ENCODE peak calls at places on chromosome 13, in eight cellular contexts. One of them, this sample, is unnamed. For H3K4me1, the result is how much of the 10 kb centered on the place peaks cover.

GRCh38 chr13:35478384-35479222 is 2.1 kb upstream of the MAB21L1 start:
- DNase-seq in lower lobe of right lung: no peak
- DNase-seq in A549: no peak
- DNase-seq in body of pancreas: no peak
- DNase-seq in ovary: peak
- DNase-seq in pancreas: no peak
- DNase-seq in testis: no peak
- DNase-seq in IMR-90: no peak
- DNase-seq in this sample: no peak

GRCh38 chr13:50208826-50209335 is 193.6 kb downstream of the KCNRG start:
- DNase-seq in lower lobe of right lung: peak
- DNase-seq in A549: peak
- DNase-seq in body of pancreas: peak
- DNase-seq in ovary: no peak
- DNase-seq in pancreas: no peak
- DNase-seq in testis: peak
- DNase-seq in IMR-90: peak
- DNase-seq in this sample: peak

GRCh38 chr13:87274209-87274819 is 396.9 kb upstream of the SLITRK5 start:
- DNase-seq in lower lobe of right lung: no peak
- DNase-seq in A549: no peak
- DNase-seq in body of pancreas: peak
- DNase-seq in ovary: no peak
- DNase-seq in pancreas: no peak
- DNase-seq in testis: peak
- DNase-seq in IMR-90: peak
- DNase-seq in this sample: no peak

GRCh38 chr13:24039621-24040475 is 120.7 kb upstream of the SPATA13 start:
- DNase-seq in lower lobe of right lung: no peak
- DNase-seq in A549: no peak
- DNase-seq in body of pancreas: no peak
- DNase-seq in ovary: no peak
- DNase-seq in pancreas: no peak
- DNase-seq in testis: no peak
- DNase-seq in IMR-90: no peak
- DNase-seq in this sample: no peak

GRCh38 chr13:77372275-77372674 is 45.4 kb upstream of the MYCBP2 start:
- DNase-seq in lower lobe of right lung: no peak
- DNase-seq in A549: no peak
- DNase-seq in body of pancreas: no peak
- DNase-seq in ovary: no peak
- DNase-seq in pancreas: no peak
- DNase-seq in testis: no peak
- DNase-seq in IMR-90: no peak
- DNase-seq in this sample: no peak

GRCh38 chr13:66375756-66376155 is 854.4 kb downstream of the PCDH9 start:
- DNase-seq in lower lobe of right lung: no peak
- DNase-seq in A549: no peak
- DNase-seq in body of pancreas: no peak
- DNase-seq in ovary: no peak
- DNase-seq in pancreas: no peak
- DNase-seq in testis: no peak
- DNase-seq in IMR-90: peak
- DNase-seq in this sample: no peak

GRCh38 chr13:78129850-78130249 is 211.2 kb upstream of the EDNRB start:
- DNase-seq in lower lobe of right lung: no peak
- DNase-seq in A549: no peak
- DNase-seq in body of pancreas: no peak
- DNase-seq in ovary: no peak
- DNase-seq in pancreas: no peak
- DNase-seq in testis: no peak
- DNase-seq in IMR-90: no peak
- DNase-seq in this sample: no peak

GRCh38 chr13:108919036-108919907 is 289.9 kb downstream of the MYO16 start:
- DNase-seq in lower lobe of right lung: no peak
- DNase-seq in A549: peak
- DNase-seq in body of pancreas: peak
- DNase-seq in ovary: no peak
- DNase-seq in pancreas: no peak
- DNase-seq in testis: no peak
- DNase-seq in IMR-90: peak
- DNase-seq in this sample: no peak

GRCh38 chr13:44514278-44514677 is 61.9 kb downstream of the TSC22D1 start:
- DNase-seq in lower lobe of right lung: no peak
- DNase-seq in A549: no peak
- DNase-seq in body of pancreas: no peak
- DNase-seq in ovary: no peak
- DNase-seq in pancreas: no peak
- DNase-seq in testis: no peak
- DNase-seq in IMR-90: no peak
- DNase-seq in this sample: no peak

GRCh38 chr13:76884571-76885202 is 1.5 kb downstream of the KCTD12 start:
- DNase-seq in lower lobe of right lung: no peak
- DNase-seq in A549: no peak
- DNase-seq in body of pancreas: no peak
- DNase-seq in ovary: peak
- DNase-seq in pancreas: no peak
- DNase-seq in testis: peak
- DNase-seq in IMR-90: peak
- DNase-seq in this sample: peak

GRCh38 chr13:20798027-20798426 is 24.3 kb upstream of the EEF1AKMT1 start:
- DNase-seq in lower lobe of right lung: no peak
- DNase-seq in A549: no peak
- DNase-seq in body of pancreas: no peak
- DNase-seq in ovary: no peak
- DNase-seq in pancreas: no peak
- DNase-seq in testis: no peak
- DNase-seq in IMR-90: no peak
- DNase-seq in this sample: no peak

GRCh38 chr13:77810430-77810829 is 108.2 kb downstream of the EDNRB start:
- DNase-seq in lower lobe of right lung: no peak
- DNase-seq in A549: peak
- DNase-seq in body of pancreas: no peak
- DNase-seq in ovary: no peak
- DNase-seq in pancreas: no peak
- DNase-seq in testis: no peak
- DNase-seq in IMR-90: peak
- DNase-seq in this sample: no peak

GRCh38 chr13:33230178-33230881 is 55.2 kb downstream of the STARD13 start:
- DNase-seq in lower lobe of right lung: no peak
- DNase-seq in A549: no peak
- DNase-seq in body of pancreas: no peak
- DNase-seq in ovary: no peak
- DNase-seq in pancreas: no peak
- DNase-seq in testis: no peak
- DNase-seq in IMR-90: peak
- DNase-seq in this sample: no peak

GRCh38 chr13:57443494-57443893 is 188.1 kb upstream of the PCDH17 start:
- DNase-seq in lower lobe of right lung: no peak
- DNase-seq in A549: no peak
- DNase-seq in body of pancreas: no peak
- DNase-seq in ovary: no peak
- DNase-seq in pancreas: no peak
- DNase-seq in testis: no peak
- DNase-seq in IMR-90: no peak
- DNase-seq in this sample: no peak

GRCh38 chr13:33862006-33862405 is 44.1 kb downstream of the RFC3 start:
- DNase-seq in lower lobe of right lung: no peak
- DNase-seq in A549: no peak
- DNase-seq in body of pancreas: no peak
- DNase-seq in ovary: no peak
- DNase-seq in pancreas: no peak
- DNase-seq in testis: no peak
- DNase-seq in IMR-90: no peak
- DNase-seq in this sample: no peak

DNA sequence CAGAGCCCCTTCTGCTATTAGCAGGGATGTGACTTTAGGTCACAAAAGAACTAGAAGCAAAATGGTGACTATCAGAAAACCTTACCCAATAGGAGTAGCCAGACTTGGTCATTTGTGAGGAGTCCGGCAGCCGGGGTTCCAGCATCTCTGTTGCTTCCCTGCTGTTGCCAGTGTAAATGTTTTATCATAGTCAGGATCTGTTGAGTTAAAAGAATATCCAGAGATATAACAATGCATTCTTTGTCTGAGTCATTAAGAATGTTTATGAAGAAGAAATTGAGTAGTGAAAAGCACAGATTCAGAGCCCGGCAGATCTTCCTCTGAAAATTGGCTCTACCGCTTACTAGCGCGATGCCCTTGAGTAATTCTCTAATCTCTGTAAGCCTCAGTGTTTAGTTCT is 84.2 kb downstream of the COL4A2 start:
- DNase-seq in lower lobe of right lung: no peak
- DNase-seq in A549: no peak
- DNase-seq in body of pancreas: no peak
- DNase-seq in ovary: no peak
- DNase-seq in pancreas: no peak
- DNase-seq in testis: no peak
- DNase-seq in IMR-90: peak
- DNase-seq in this sample: no peak
- H3K27ac ChIP-seq in lower lobe of right lung: no peak
- H3K27ac ChIP-seq in A549: no peak
- H3K27ac ChIP-seq in body of pancreas: no peak
- H3K27ac ChIP-seq in ovary: no peak
- H3K27ac ChIP-seq in pancreas: no peak
- H3K27ac ChIP-seq in testis: no peak
- H3K27ac ChIP-seq in IMR-90: peak
- H3K27ac ChIP-seq in this sample: peak

DNA sequence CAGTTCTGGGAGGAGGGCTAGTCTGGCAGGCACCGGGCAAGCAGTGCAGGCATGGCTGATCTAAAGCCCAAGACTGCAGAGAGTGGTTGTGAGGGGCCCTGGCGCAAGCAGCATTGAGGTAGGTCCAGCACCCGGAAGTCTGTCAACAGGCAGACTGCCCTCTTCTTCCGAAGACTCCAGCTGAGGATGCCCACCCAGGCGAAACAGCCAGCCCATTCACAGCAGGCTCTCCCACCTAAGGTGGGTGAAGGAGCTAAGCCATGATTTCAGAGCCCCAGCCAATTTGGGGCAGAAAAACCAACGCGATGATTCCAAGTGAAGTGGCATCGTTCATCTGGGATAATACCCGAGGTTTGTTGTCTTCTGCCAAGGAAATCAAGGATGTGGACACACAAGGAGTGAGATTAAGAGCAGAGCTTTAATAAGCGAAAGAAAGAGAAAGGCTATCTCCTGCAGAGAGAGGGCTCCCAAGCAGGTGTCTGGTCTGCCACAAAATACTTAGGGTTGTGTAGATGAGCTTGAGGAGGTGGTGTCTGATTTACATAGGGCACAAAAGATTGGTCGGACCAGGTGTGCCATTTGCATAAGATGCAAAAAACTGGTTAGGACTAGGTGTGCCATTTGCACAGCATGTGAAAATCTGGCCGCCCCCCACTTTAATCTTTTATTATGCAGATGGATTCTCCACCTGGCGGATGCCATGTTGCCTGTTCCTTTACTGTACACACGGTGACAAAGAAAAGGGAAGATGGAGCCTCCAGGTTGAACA is 22.6 kb downstream of the FAM124A start:
- DNase-seq in lower lobe of right lung: no peak
- DNase-seq in A549: no peak
- DNase-seq in body of pancreas: no peak
- DNase-seq in ovary: no peak
- DNase-seq in pancreas: no peak
- DNase-seq in testis: no peak
- DNase-seq in IMR-90: no peak
- DNase-seq in this sample: no peak
- H3K4me1 ChIP-seq in lower lobe of right lung: under half
- H3K4me1 ChIP-seq in A549: under half
- H3K4me1 ChIP-seq in body of pancreas: under half
- H3K4me1 ChIP-seq in ovary: under half
- H3K4me1 ChIP-seq in pancreas: under half
- H3K4me1 ChIP-seq in testis: under half
- H3K4me1 ChIP-seq in IMR-90: under half
- H3K4me1 ChIP-seq in this sample: under half

GRCh38 chr13:31385534-31385933 is 185.8 kb downstream of the B3GLCT start:
- DNase-seq in lower lobe of right lung: no peak
- DNase-seq in A549: no peak
- DNase-seq in body of pancreas: no peak
- DNase-seq in ovary: no peak
- DNase-seq in pancreas: no peak
- DNase-seq in testis: peak
- DNase-seq in IMR-90: no peak
- DNase-seq in this sample: no peak
- H3K27ac ChIP-seq in lower lobe of right lung: no peak
- H3K27ac ChIP-seq in A549: no peak
- H3K27ac ChIP-seq in body of pancreas: no peak
- H3K27ac ChIP-seq in ovary: no peak
- H3K27ac ChIP-seq in pancreas: no peak
- H3K27ac ChIP-seq in testis: no peak
- H3K27ac ChIP-seq in IMR-90: no peak
- H3K27ac ChIP-seq in this sample: no peak

GRCh38 chr13:30742896-30743295 is 7.6 kb downstream of the ALOX5AP start:
- DNase-seq in lower lobe of right lung: no peak
- DNase-seq in A549: no peak
- DNase-seq in body of pancreas: no peak
- DNase-seq in ovary: no peak
- DNase-seq in pancreas: no peak
- DNase-seq in testis: no peak
- DNase-seq in IMR-90: no peak
- DNase-seq in this sample: no peak
- H3K4me1 ChIP-seq in lower lobe of right lung: half or more
- H3K4me1 ChIP-seq in A549: half or more
- H3K4me1 ChIP-seq in body of pancreas: under half
- H3K4me1 ChIP-seq in ovary: under half
- H3K4me1 ChIP-seq in pancreas: under half
- H3K4me1 ChIP-seq in testis: under half
- H3K4me1 ChIP-seq in IMR-90: under half
- H3K4me1 ChIP-seq in this sample: under half